ENCODE peak calls at places on chromosomes 13 and 19, in eight cellular contexts. E is PC-3, X is neural progenitor cell, D is astrocyte, I is hepatocyte, V is MM.1S, Q is OCI-LY7, K is GM23248. B is an unnamed sample. For H3K79me2, the result is how much of the 10 kb centered on the place peaks cover.

GRCh38 chr13:26255717-26256277 is 1.9 kb downstream of the CDK8 start:
- DNase-seq in Q (peak), I (peak), D (peak), K (peak), V (no peak), X (no peak), E (peak), B (no peak)

GRCh38 chr13:33388254-33388998 is 102.9 kb upstream of the STARD13 start:
- DNase-seq in K (peak), X (no peak), E (no peak), V (no peak), I (peak), D (no peak), Q (no peak), B (no peak)

GRCh38 chr13:26168276-26168814 is 53.8 kb downstream of the RNF6 start:
- DNase-seq in V (no peak), Q (no peak), E (no peak), X (no peak), K (peak), D (no peak), I (peak), B (peak)

GRCh38 chr13:99282264-99283231 is 24.4 kb upstream of the GPR18 start:
- DNase-seq in D (no peak), X (no peak), Q (peak), E (no peak), I (no peak), V (no peak), K (peak), B (no peak)

GRCh38 chr13:111389621-111390521 is 69.4 kb downstream of the TEX29 start:
- DNase-seq in Q (no peak), E (no peak), D (no peak), I (no peak), V (no peak), K (no peak), X (no peak), B (no peak)

GRCh38 chr19:8552810-8553209 is 24.4 kb downstream of the MYO1F start:
- DNase-seq in I (no peak), X (peak), Q (peak), D (peak), E (peak), V (no peak), K (no peak), B (peak)

GRCh38 chr13:102651892-102652291 is 43.0 kb downstream of the METTL21C start:
- DNase-seq in X (no peak), Q (no peak), I (peak), V (no peak), K (no peak), E (no peak), D (no peak), B (no peak)

GRCh38 chr19:51490676-51491075 is 10.9 kb downstream of the SIGLEC12 start:
- DNase-seq in X (no peak), V (no peak), Q (no peak), K (no peak), I (no peak), D (no peak), E (no peak), B (no peak)

GRCh38 chr13:44293908-44294735 is 79.5 kb upstream of the SERP2 start:
- DNase-seq in E (no peak), X (no peak), V (no peak), I (no peak), D (peak), Q (no peak), K (peak), B (no peak)
- H3K4me2 ChIP-seq in E (no peak), X (no peak), V (no peak), I (no peak), D (peak), Q (no peak), K (peak), B (no peak)

DNA sequence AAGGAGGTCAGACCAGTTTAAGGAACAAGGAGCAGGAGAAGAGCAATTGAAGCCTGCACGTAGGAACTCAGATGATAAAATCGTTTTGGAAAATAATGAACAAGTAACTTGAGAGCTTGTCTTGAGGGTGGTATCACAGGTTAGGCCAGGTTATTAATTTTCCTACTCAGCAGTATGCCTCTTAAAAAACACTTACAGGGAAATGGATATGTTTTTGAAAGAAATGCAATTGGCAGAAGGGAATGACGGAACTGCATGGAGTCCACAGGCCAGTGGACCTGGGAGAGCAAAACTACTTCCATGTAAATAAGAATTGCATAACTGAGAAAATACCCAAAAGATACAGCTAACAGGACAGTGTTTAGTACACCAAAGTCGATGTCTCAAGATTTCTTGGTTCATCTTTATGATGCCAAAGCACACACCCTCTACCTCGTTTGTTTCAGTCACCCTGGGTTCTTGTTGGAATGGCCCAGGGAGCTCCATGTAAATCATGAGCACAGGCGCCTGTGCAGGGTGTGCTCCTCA is 35.2 kb downstream of the MBNL2 start:
- DNase-seq in K (no peak), Q (no peak), V (no peak), X (no peak), I (no peak), E (peak), D (no peak), B (no peak)
- H3K79me2 ChIP-seq in K (half or more), Q (under half), V (half or more), X (under half), I (half or more), E (under half), D (half or more), B (under half)

DNA sequence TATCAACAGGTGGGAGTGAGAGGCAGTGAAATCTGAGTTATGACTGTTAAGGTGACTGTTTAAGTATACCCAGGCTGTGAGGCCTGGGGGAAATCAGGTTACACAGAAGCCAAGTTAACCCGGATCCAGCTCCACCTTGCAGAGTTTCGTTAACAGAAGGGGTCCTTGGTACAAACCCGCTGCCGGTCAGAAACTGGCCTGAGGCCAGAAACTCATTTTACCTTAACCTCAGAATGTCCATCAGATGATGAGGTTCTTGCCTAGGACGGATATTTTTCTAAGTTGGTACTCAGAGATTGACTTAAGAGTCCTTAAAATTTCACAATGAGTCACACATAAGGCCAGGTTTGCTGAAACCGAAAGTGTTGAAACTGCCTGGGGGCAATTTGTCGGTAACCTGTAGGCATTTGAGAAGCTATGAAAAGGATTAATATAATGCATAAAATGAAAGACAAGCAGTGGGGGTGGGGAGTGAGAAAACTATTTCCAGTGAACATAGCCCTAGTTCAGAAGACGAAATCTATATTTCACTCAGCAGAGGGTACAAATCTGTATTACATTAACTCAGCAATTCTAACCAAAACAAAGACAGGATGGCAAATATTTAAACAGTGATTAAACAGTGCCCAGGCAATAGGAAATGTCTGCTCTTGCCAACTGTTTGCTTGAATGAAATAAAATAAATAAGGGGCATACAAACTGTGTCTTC is 350.6 kb downstream of the KCNRG start:
- DNase-seq in X (no peak), Q (peak), E (peak), D (no peak), K (no peak), V (peak), I (peak), B (no peak)
- H3K4me2 ChIP-seq in X (no peak), Q (peak), E (peak), D (no peak), K (no peak), V (peak), I (peak), B (no peak)

GRCh38 chr19:30049844-30050667 is 108.0 kb downstream of the URI1 start:
- DNase-seq in K (no peak), Q (no peak), I (no peak), D (no peak), E (no peak), V (no peak), X (no peak), B (no peak)
- H3K79me2 ChIP-seq in K (under half), Q (under half), I (under half), D (under half), E (under half), V (under half), X (under half), B (under half)

GRCh38 chr19:1253514-1254080 is 5.2 kb downstream of the MIDN start:
- DNase-seq in E (peak), Q (no peak), K (peak), I (peak), D (peak), X (no peak), V (no peak), B (no peak)
- H3K4me2 ChIP-seq in E (peak), Q (peak), K (peak), I (peak), D (peak), X (no peak), V (no peak), B (peak)

GRCh38 chr13:79497852-79498251 is 16.9 kb downstream of the NDFIP2 start:
- DNase-seq in D (no peak), K (no peak), E (no peak), Q (no peak), I (no peak), X (no peak), V (no peak), B (no peak)
- H3K79me2 ChIP-seq in D (half or more), K (half or more), E (half or more), Q (under half), I (half or more), X (half or more), V (half or more), B (half or more)

B was measured in DND-41.